ENCODE peak calls at places on chromosomes 12 and 14, in four cellular contexts. A is stomach, R is GM23338, X is body of pancreas. F is an unnamed sample.
A peak's percentile ranks its signal among the peaks of the same experiment; 100 is the strongest.

GRCh38 chr14:65482769-65483438 is 70.4 kb downstream of the FUT8 start:
- DNase-seq in A (no peak), X (no peak), R (peak; percentile 18), F (no peak)

GRCh38 chr12:113855998-113856397 is 110.1 kb downstream of the RBM19 start:
- DNase-seq in X (no peak), R (no peak), A (no peak), F (no peak)

GRCh38 chr12:113061061-113061694 is 4.6 kb downstream of the DTX1 start:
- DNase-seq in X (no peak), R (no peak), A (no peak), F (no peak)

GRCh38 chr14:22491683-22492483 is 97.1 kb downstream of the DAD1 start:
- DNase-seq in R (no peak), A (no peak), X (no peak), F (no peak)

GRCh38 chr12:50402270-50403000 is 1.8 kb downstream of the LARP4 start:
- DNase-seq in X (no peak), A (no peak), R (no peak), F (no peak)

GRCh38 chr14:89351364-89351957 is 65.6 kb downstream of the FOXN3 start:
- DNase-seq in R (peak; percentile 87), A (peak; percentile 76), X (peak; percentile 81), F (peak; percentile 67)

GRCh38 chr14:35425850-35426249 is 21.3 kb upstream of the NFKBIA start:
- DNase-seq in A (no peak), X (no peak), R (no peak), F (no peak)

GRCh38 chr12:78938341-78939084 is 73.9 kb downstream of the SYT1 start:
- DNase-seq in A (no peak), X (no peak), R (no peak), F (no peak)

GRCh38 chr14:102917469-102918211 is 4.8 kb upstream of the AMN start:
- DNase-seq in A (peak; percentile 62), R (peak; percentile 88), X (peak; percentile 65), F (no peak)

GRCh38 chr12:211142-211465 is 2.9 kb downstream of the SLC6A12 start:
- DNase-seq in X (peak; percentile 46), A (no peak), R (no peak), F (no peak)
- H3K27me3 ChIP-seq in X (no peaks in the 10 kb centered on the region), A (peaks cover 86% of the 10 kb centered on the region), R (peaks cover 13% of the 10 kb centered on the region), F (no peaks in the 10 kb centered on the region)

GRCh38 chr14:99382071-99382640 is 98.5 kb downstream of the SETD3 start:
- DNase-seq in R (no peak), X (peak; percentile 35), A (no peak), F (no peak)

GRCh38 chr14:99380402-99380801 is 100.3 kb downstream of the SETD3 start:
- DNase-seq in R (no peak), A (no peak), X (no peak), F (no peak)

GRCh38 chr14:99382781-99383456 is 97.7 kb downstream of the SETD3 start:
- DNase-seq in X (no peak), R (no peak), A (no peak), F (no peak)

GRCh38 chr14:99380991-99381687 is 99.5 kb downstream of the SETD3 start:
- DNase-seq in A (no peak), X (no peak), R (no peak), F (no peak)

GRCh38 chr14:99381688-99382060 is 99.0 kb downstream of the SETD3 start:
- DNase-seq in A (no peak), R (no peak), X (no peak), F (no peak)
- H3K27me3 ChIP-seq in A (peaks cover 76% of the 10 kb centered on the region), R (no peaks in the 10 kb centered on the region), X (no peaks in the 10 kb centered on the region), F (no peaks in the 10 kb centered on the region)

DNA sequence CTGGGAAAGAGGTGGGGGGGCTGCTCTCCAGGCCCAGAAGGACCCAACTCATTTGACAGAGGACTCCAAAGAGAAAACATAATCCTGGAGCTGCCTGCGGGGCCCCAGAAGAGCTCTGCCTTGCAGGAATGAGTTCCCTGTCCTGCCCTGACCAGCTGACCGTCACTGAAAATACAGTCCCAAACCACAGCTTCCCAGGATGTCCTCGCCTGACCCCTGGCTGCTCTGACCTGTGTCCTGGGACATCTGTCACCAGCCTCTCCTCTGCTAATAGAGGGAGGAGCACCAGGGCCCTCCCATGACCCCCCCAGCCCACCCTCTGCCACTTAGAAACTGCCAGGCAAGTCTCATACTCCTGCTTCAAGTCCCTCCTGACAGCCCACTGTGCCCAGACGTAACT is 9.8 kb downstream of the FIGNL2 start:
- DNase-seq in A (no peak), R (no peak), X (no peak), F (no peak)
- H3K27me3 ChIP-seq in A (peaks cover 96% of the 10 kb centered on the region), R (no peaks in the 10 kb centered on the region), X (no peaks in the 10 kb centered on the region), F (no peaks in the 10 kb centered on the region)

GRCh38 chr12:131076277-131076676 is 122.6 kb downstream of the ADGRD1 start:
- DNase-seq in X (no peak), A (peak; percentile 13), R (no peak), F (no peak)
- H3K27me3 ChIP-seq in X (no peaks in the 10 kb centered on the region), A (no peaks in the 10 kb centered on the region), R (no peaks in the 10 kb centered on the region), F (no peaks in the 10 kb centered on the region)